ENCODE peak calls at places on chromosomes 3 and 15, in six cellular contexts. L, G, O, C, N and Y are unnamed samples.

GRCh38 chr15:79004336-79004735 is 59.5 kb upstream of the CTSH start:
- DNase-seq in L (no peak), G (peak; percentile 97), O (no peak), C (no peak), N (no peak), Y (peak; percentile 98)

GRCh38 chr15:42253300-42253699 is 19.7 kb upstream of the GANC start:
- DNase-seq in L (no peak), G (no peak), O (no peak), C (no peak), N (no peak), Y (no peak)

GRCh38 chr15:25060996-25061620 is 106.3 kb downstream of the SNRPN start:
- DNase-seq in L (no peak), G (no peak), O (no peak), C (no peak), N (peak; percentile 38), Y (no peak)

GRCh38 chr3:5428607-5429516 is 241.4 kb downstream of the EDEM1 start:
- DNase-seq in L (no peak), G (peak; percentile 50), O (no peak), C (no peak), N (no peak), Y (peak; percentile 53)

GRCh38 chr3:120418866-120419490 is 31.8 kb downstream of the FSTL1 start:
- DNase-seq in L (no peak), G (peak; percentile 66), O (no peak), C (peak; percentile 64), N (no peak), Y (peak; percentile 80)

GRCh38 chr3:195911946-195912270 is 3.6 kb upstream of the TNK2 start:
- DNase-seq in L (no peak), G (peak; percentile 70), O (no peak), C (no peak), N (peak; percentile 55), Y (no peak)

GRCh38 chr3:112979244-112979832 is 4.4 kb upstream of the CD200R1 start:
- DNase-seq in L (no peak), G (peak; percentile 56), O (no peak), C (no peak), N (no peak), Y (peak; percentile 40)

GRCh38 chr3:175193815-175194518 is 334.8 kb downstream of the NAALADL2 start:
- DNase-seq in L (no peak), G (no peak), O (no peak), C (no peak), N (no peak), Y (no peak)

GRCh38 chr3:157491136-157491535 is 12.1 kb downstream of the VEPH1 start:
- DNase-seq in L (no peak), G (no peak), O (no peak), C (no peak), N (no peak), Y (no peak)

GRCh38 chr3:196995646-196996355 is 27.2 kb upstream of the PIGZ start:
- DNase-seq in L (no peak), G (no peak), O (peak; percentile 11), C (no peak), N (peak; percentile 49), Y (no peak)

GRCh38 chr3:42530073-42530472 is 27.6 kb downstream of the VIPR1 start:
- DNase-seq in L (no peak), G (no peak), O (no peak), C (no peak), N (no peak), Y (no peak)

GRCh38 chr3:166606988-166607387 is 769.8 kb upstream of the BCHE start:
- DNase-seq in L (no peak), G (no peak), O (no peak), C (no peak), N (no peak), Y (no peak)

GRCh38 chr3:193116871-193117270 is 124.2 kb upstream of the PLAAT1 start:
- DNase-seq in L (no peak), G (no peak), O (no peak), C (no peak), N (no peak), Y (no peak)

GRCh38 chr3:18369561-18370185 is 55.5 kb downstream of the SATB1 start:
- DNase-seq in L (no peak), G (no peak), O (no peak), C (no peak), N (no peak), Y (no peak)

GRCh38 chr3:50630916-50631315 is 14.0 kb downstream of the MAPKAPK3 start:
- DNase-seq in L (no peak), G (peak; percentile 44), O (no peak), C (no peak), N (no peak), Y (peak; percentile 23)

GRCh38 chr3:27643355-27643754 is 78.8 kb downstream of the EOMES start:
- DNase-seq in L (no peak), G (no peak), O (no peak), C (no peak), N (no peak), Y (no peak)

GRCh38 chr3:186369217-186369616 is 7.2 kb upstream of the DGKG start:
- DNase-seq in L (no peak), G (no peak), O (no peak), C (no peak), N (no peak), Y (no peak)

GRCh38 chr15:44698651-44699050 is 12.5 kb downstream of the PATL2 start:
- DNase-seq in L (no peak), G (no peak), O (no peak), C (no peak), N (no peak), Y (peak; percentile 57)

GRCh38 chr3:36792342-36792741 is 28.0 kb upstream of the DCLK3 start:
- DNase-seq in L (no peak), G (peak; percentile 47), O (no peak), C (no peak), N (no peak), Y (peak; percentile 49)

GRCh38 chr15:80803580-80804525 is 24.7 kb downstream of the CEMIP start:
- DNase-seq in L (no peak), G (no peak), O (no peak), C (no peak), N (no peak), Y (no peak)

GRCh38 chr3:195153653-195154052 is 117.3 kb downstream of the XXYLT1 start:
- DNase-seq in L (no peak), G (no peak), O (no peak), C (no peak), N (no peak), Y (no peak)

GRCh38 chr3:108513961-108514360 is 3.6 kb upstream of the MYH15 start:
- DNase-seq in L (no peak), G (no peak), O (no peak), C (no peak), N (no peak), Y (no peak)

GRCh38 chr15:29922191-29922590 is 99.9 kb upstream of the TJP1 start:
- DNase-seq in L (no peak), G (no peak), O (no peak), C (no peak), N (no peak), Y (no peak)

GRCh38 chr15:100879461-100880138 is at the start of gene ALDH1A3:
- DNase-seq in L (no peak), G (peak; percentile 61), O (no peak), C (peak; percentile 55), N (no peak), Y (no peak)

GRCh38 chr3:115494826-115495225 is 128.5 kb upstream of the GAP43 start:
- DNase-seq in L (no peak), G (no peak), O (peak; percentile 18), C (no peak), N (no peak), Y (no peak)

GRCh38 chr3:5806192-5806591 is 618.7 kb downstream of the EDEM1 start:
- DNase-seq in L (no peak), G (peak; percentile 19), O (no peak), C (no peak), N (no peak), Y (peak; percentile 1)

GRCh38 chr15:25175789-25176615 is 221.2 kb downstream of the SNRPN start:
- DNase-seq in L (no peak), G (no peak), O (no peak), C (no peak), N (no peak), Y (no peak)

GRCh38 chr3:17154941-17155340 is 270.2 kb downstream of the PLCL2 start:
- DNase-seq in L (no peak), G (peak; percentile 44), O (no peak), C (no peak), N (no peak), Y (peak; percentile 88)

GRCh38 chr15:76196949-76197315 is 114.3 kb downstream of the ETFA start:
- DNase-seq in L (no peak), G (no peak), O (no peak), C (peak; percentile 58), N (peak; percentile 83), Y (no peak)

GRCh38 chr3:109927161-109927560 is 589.8 kb upstream of the DPPA4 start:
- DNase-seq in L (peak; percentile 85), G (peak; percentile 3), O (no peak), C (no peak), N (no peak), Y (no peak)

GRCh38 chr3:33645060-33645841 is 72.8 kb downstream of the CLASP2 start:
- DNase-seq in L (no peak), G (no peak), O (no peak), C (no peak), N (no peak), Y (no peak)

GRCh38 chr3:127614928-127615592 is 13.9 kb upstream of the PODXL2 start:
- DNase-seq in L (no peak), G (no peak), O (no peak), C (no peak), N (no peak), Y (no peak)

GRCh38 chr3:51955893-51956770 is 951 bp downstream of the GPR62 start:
- DNase-seq in L (no peak), G (peak; percentile 53), O (no peak), C (peak; percentile 74), N (peak; percentile 77), Y (no peak)

GRCh38 chr3:45132568-45133211 is 13.5 kb downstream of the CDCP1 start:
- DNase-seq in L (no peak), G (no peak), O (no peak), C (no peak), N (no peak), Y (no peak)

GRCh38 chr3:131688370-131688769 is 185.6 kb upstream of the MRPL3 start:
- DNase-seq in L (peak; percentile 28), G (no peak), O (no peak), C (no peak), N (no peak), Y (no peak)

GRCh38 chr15:36177590-36178281 is 401.7 kb upstream of the CDIN1 start:
- DNase-seq in L (peak; percentile 20), G (no peak), O (no peak), C (no peak), N (no peak), Y (no peak)

GRCh38 chr15:71295242-71296031 is 180.2 kb downstream of the THSD4 start:
- DNase-seq in L (peak; percentile 99), G (peak; percentile 43), O (no peak), C (no peak), N (no peak), Y (no peak)

GRCh38 chr3:196093271-196094111 is 11.6 kb upstream of the TFRC start:
- DNase-seq in L (no peak), G (peak; percentile 83), O (no peak), C (no peak), N (no peak), Y (no peak)

GRCh38 chr3:43997788-43998373 is 243.8 kb upstream of the TOPAZ1 start:
- DNase-seq in L (no peak), G (no peak), O (no peak), C (no peak), N (no peak), Y (no peak)